ENCODE peak calls at places on chromosome 2, in five cellular contexts. V is CD8-positive, alpha-beta memory T cell; R is stimulated activated CD4-positive, alpha-beta T cell treated with anti-CD3 and anti-CD28 coated beads, Interleukin-12 subunit alpha, Interleukin-12 subunit beta, amount 100 ng/mL, for 4 hours; Z is HCT116; M is ecto neural progenitor cell. L is an unnamed sample.

GRCh38 chr2:119681868-119682220 is 2.8 kb downstream of the TMEM177 start:
- DNase-seq in V (no peak), R (no peak), Z (no peak), M (no peak), L (no peak)

GRCh38 chr2:128604045-128604444 is 285.4 kb upstream of the HS6ST1 start:
- DNase-seq in V (no peak), R (no peak), Z (no peak), M (no peak), L (no peak)

GRCh38 chr2:222038086-222038802 is 260.6 kb downstream of the PAX3 start:
- DNase-seq in V (no peak), R (no peak), Z (no peak), M (no peak), L (no peak)

GRCh38 chr2:9554841-9555337 is 741 bp downstream of the ADAM17 start:
- DNase-seq in V (peak; percentile 11), R (peak; percentile 7), Z (no peak), M (no peak), L (peak; percentile 76)

GRCh38 chr2:218145124-218145523 is 19.3 kb downstream of the CXCR2 start:
- DNase-seq in V (no peak), R (no peak), Z (no peak), M (no peak), L (no peak)

GRCh38 chr2:196592331-196592911 is 47.1 kb upstream of the CCDC150 start:
- DNase-seq in V (no peak), R (no peak), Z (no peak), M (peak; percentile 76), L (no peak)

GRCh38 chr2:110755494-110756078 is 23.2 kb downstream of the ACOXL start:
- DNase-seq in V (peak; percentile 15), R (no peak), Z (no peak), M (no peak), L (no peak)

GRCh38 chr2:173054466-173054865 is 21.2 kb upstream of the MAP3K20 start:
- DNase-seq in V (no peak), R (no peak), Z (no peak), M (no peak), L (no peak)

GRCh38 chr2:64837116-64837704 is 152.0 kb upstream of the SLC1A4 start:
- DNase-seq in V (no peak), R (no peak), Z (peak; percentile 72), M (no peak), L (peak; percentile 80)

GRCh38 chr2:202965810-202966454 is 48.7 kb upstream of the NBEAL1 start:
- DNase-seq in V (no peak), R (no peak), Z (peak; percentile 6), M (no peak), L (peak; percentile 44)

GRCh38 chr2:29697715-29698114 is 223.7 kb downstream of the ALK start:
- DNase-seq in V (no peak), R (no peak), Z (no peak), M (peak; percentile 7), L (no peak)

GRCh38 chr2:180472133-180472532 is 465.0 kb upstream of the CWC22 start:
- DNase-seq in V (no peak), R (no peak), Z (no peak), M (no peak), L (peak; percentile 35)

GRCh38 chr2:164969909-164970690 is 14.8 kb upstream of the SLC38A11 start:
- DNase-seq in V (no peak), R (no peak), Z (no peak), M (no peak), L (no peak)

GRCh38 chr2:62675062-62675461 is 30.5 kb upstream of the EHBP1 start:
- DNase-seq in V (no peak), R (no peak), Z (no peak), M (no peak), L (no peak)

GRCh38 chr2:230589497-230590015 is 123.1 kb upstream of the CAB39 start:
- DNase-seq in V (no peak), R (no peak), Z (no peak), M (no peak), L (no peak)

GRCh38 chr2:168661404-168661869 is 141.0 kb upstream of the NOSTRIN start:
- DNase-seq in V (no peak), R (no peak), Z (no peak), M (no peak), L (no peak)

GRCh38 chr2:222861411-222862067 is 703 bp downstream of the ACSL3 start:
- DNase-seq in V (peak; percentile 34), R (peak; percentile 36), Z (no peak), M (peak; percentile 64), L (no peak)

GRCh38 chr2:40034801-40035200 is 255.7 kb upstream of the THUMPD2 start:
- DNase-seq in V (no peak), R (no peak), Z (no peak), M (no peak), L (no peak)

GRCh38 chr2:128425216-128425615 is 106.5 kb upstream of the HS6ST1 start:
- DNase-seq in V (no peak), R (no peak), Z (no peak), M (peak; percentile 36), L (no peak)

GRCh38 chr2:134127496-134127895 is 126.4 kb upstream of the MGAT5 start:
- DNase-seq in V (peak; percentile 17), R (peak; percentile 49), Z (no peak), M (no peak), L (no peak)

GRCh38 chr2:50901510-50901909 is 130.4 kb downstream of the NRXN1 start:
- DNase-seq in V (no peak), R (no peak), Z (no peak), M (no peak), L (no peak)

GRCh38 chr2:55620123-55620779 is 2.8 kb upstream of the PPP4R3B start:
- DNase-seq in V (no peak), R (no peak), Z (no peak), M (peak; percentile 48), L (no peak)

GRCh38 chr2:100417745-100418090 is 250 bp upstream of the CHST10 start:
- DNase-seq in V (no peak), R (no peak), Z (no peak), M (no peak), L (no peak)

GRCh38 chr2:196088209-196088608 is 19.6 kb upstream of the DNAH7 start:
- DNase-seq in V (no peak), R (no peak), Z (no peak), M (no peak), L (no peak)

GRCh38 chr2:109736177-109736827 is 57.8 kb upstream of the RGPD5 start:
- DNase-seq in V (no peak), R (no peak), Z (peak; percentile 62), M (peak; percentile 62), L (peak; percentile 33)

GRCh38 chr2:69946351-69947077 is 14.9 kb downstream of the ASPRV1 start:
- DNase-seq in V (peak; percentile 58), R (no peak), Z (peak; percentile 34), M (no peak), L (peak; percentile 21)

GRCh38 chr2:54285451-54285850 is 29.4 kb upstream of the TSPYL6 start:
- DNase-seq in V (no peak), R (no peak), Z (no peak), M (no peak), L (no peak)

GRCh38 chr2:54545700-54546450 is 89.7 kb downstream of the SPTBN1 start:
- DNase-seq in V (no peak), R (no peak), Z (no peak), M (no peak), L (no peak)

GRCh38 chr2:5409925-5410360 is 282.2 kb upstream of the SOX11 start:
- DNase-seq in V (no peak), R (no peak), Z (no peak), M (peak; percentile 55), L (no peak)

GRCh38 chr2:27191107-27191829 is 20.6 kb upstream of the ATRAID start:
- DNase-seq in V (peak; percentile 44), R (no peak), Z (peak; percentile 43), M (peak; percentile 58), L (peak; percentile 71)

GRCh38 chr2:219344756-219345458 is 12.4 kb upstream of the RESP18 start:
- DNase-seq in V (no peak), R (no peak), Z (no peak), M (no peak), L (no peak)

GRCh38 chr2:128474962-128475361 is 156.3 kb upstream of the HS6ST1 start:
- DNase-seq in V (no peak), R (no peak), Z (no peak), M (peak; percentile 22), L (no peak)

GRCh38 chr2:157404363-157404762 is 39.5 kb downstream of the CYTIP start:
- DNase-seq in V (peak; percentile 82), R (peak; percentile 35), Z (no peak), M (no peak), L (no peak)

GRCh38 chr2:158828378-158829136 is 33.4 kb downstream of the DAPL1 start:
- DNase-seq in V (no peak), R (no peak), Z (no peak), M (no peak), L (no peak)

GRCh38 chr2:38722271-38723115 is 28.7 kb downstream of the SRSF7 start:
- DNase-seq in V (peak; percentile 21), R (peak; percentile 57), Z (no peak), M (no peak), L (no peak)

GRCh38 chr2:71926098-71926466 is 221.6 kb downstream of the CYP26B1 start:
- DNase-seq in V (no peak), R (no peak), Z (no peak), M (no peak), L (no peak)

GRCh38 chr2:148565272-148565894 is 79.2 kb upstream of the EPC2 start:
- DNase-seq in V (no peak), R (no peak), Z (no peak), M (no peak), L (no peak)